ENCODE peak calls at places on chromosomes 7 and 10, in four cellular contexts. U is A549, C is HepG2, X is GM12878. A is an unnamed sample.
A peak's percentile ranks its signal among the peaks of the same experiment; 100 is the strongest.

GRCh38 chr10:113322843-113323242 is 230.0 kb upstream of the HABP2 start:
- DNase-seq in C (no peak), U (no peak), X (no peak), A (no peak)

GRCh38 chr10:79068203-79068561 is 584 bp upstream of the ZMIZ1 start:
- DNase-seq in U (no peak), C (no peak), X (no peak), A (no peak)

GRCh38 chr7:2529161-2530075 is 9.8 kb downstream of the LFNG start:
- DNase-seq in C (no peak), X (no peak), U (peak; percentile 60), A (no peak)

GRCh38 chr7:91067266-91067665 is 197.0 kb upstream of the FZD1 start:
- DNase-seq in X (no peak), U (no peak), C (no peak), A (peak; percentile 50)

GRCh38 chr10:29650552-29650944 is 15.8 kb upstream of the SVIL start:
- DNase-seq in U (no peak), C (no peak), X (no peak), A (no peak)

GRCh38 chr10:132939957-132940790 is 2.2 kb downstream of the CFAP46 start:
- DNase-seq in U (peak; percentile 62), C (no peak), X (no peak), A (peak; percentile 57)

GRCh38 chr7:118511146-118511545 is 286.6 kb downstream of the ANKRD7 start:
- DNase-seq in C (no peak), U (no peak), X (no peak), A (no peak)

GRCh38 chr7:31933481-31933880 is 136.7 kb downstream of the PDE1C start:
- DNase-seq in U (peak; percentile 60), X (no peak), C (no peak), A (no peak)

GRCh38 chr10:122112625-122113160 is 123.7 kb downstream of the TACC2 start:
- DNase-seq in U (peak; percentile 96), X (no peak), C (peak; percentile 77), A (peak; percentile 93)

GRCh38 chr10:113961261-113961938 is 82.3 kb upstream of the ADRB1 start:
- DNase-seq in U (no peak), C (no peak), X (peak; percentile 86), A (no peak)

GRCh38 chr7:120588411-120588810 is 269.5 kb downstream of the TSPAN12 start:
- DNase-seq in U (no peak), C (no peak), X (no peak), A (no peak)

GRCh38 chr7:21184956-21185355 is 242.9 kb upstream of the SP4 start:
- DNase-seq in X (no peak), U (no peak), C (no peak), A (no peak)

GRCh38 chr10:130745251-130745650 is 566.3 kb downstream of the TCERG1L start:
- DNase-seq in C (no peak), X (no peak), U (no peak), A (no peak)

GRCh38 chr7:143410523-143411004 is 1.9 kb upstream of the EPHA1 start:
- DNase-seq in C (no peak), X (no peak), U (no peak), A (no peak)

GRCh38 chr7:1288390-1288995 is 55.8 kb downstream of the UNCX start:
- DNase-seq in X (no peak), C (no peak), U (no peak), A (no peak)

GRCh38 chr7:5423844-5424688 is 432 bp upstream of the TNRC18 start:
- DNase-seq in U (peak; percentile 98), X (no peak), C (peak; percentile 95), A (peak; percentile 98)

GRCh38 chr10:14578060-14578952 is 196.4 kb downstream of the FAM107B start:
- DNase-seq in U (peak; percentile 92), X (no peak), C (peak; percentile 90), A (no peak)

GRCh38 chr7:80134536-80135305 is at the start of gene GNAI1:
- DNase-seq in X (no peak), U (peak; percentile 78), C (peak; percentile 27), A (peak; percentile 98)

GRCh38 chr10:98536551-98536950 is 89.8 kb upstream of the HPS1 start:
- DNase-seq in X (no peak), C (peak; percentile 7), U (peak; percentile 64), A (no peak)

GRCh38 chr10:89515031-89515841 is 20.2 kb downstream of the SLC16A12 start:
- DNase-seq in U (no peak), C (no peak), X (no peak), A (no peak)

GRCh38 chr7:1758417-1758858 is 88.4 kb downstream of the ELFN1 start:
- DNase-seq in U (peak; percentile 66), C (peak; percentile 45), X (no peak), A (peak; percentile 80)

GRCh38 chr7:134899729-134900128 is 86.6 kb upstream of the AGBL3 start:
- DNase-seq in U (peak; percentile 68), C (peak; percentile 78), X (no peak), A (no peak)

GRCh38 chr10:13670311-13670710 is 83.5 kb downstream of the PRPF18 start:
- DNase-seq in U (no peak), C (no peak), X (no peak), A (no peak)

GRCh38 chr7:21912305-21912704 is 33.4 kb downstream of the CDCA7L start:
- DNase-seq in C (no peak), U (no peak), X (no peak), A (no peak)

GRCh38 chr7:45910855-45911254 is 10.2 kb downstream of the IGFBP3 start:
- DNase-seq in U (no peak), X (no peak), C (no peak), A (no peak)

GRCh38 chr7:82700739-82701138 is 257.2 kb upstream of the CACNA2D1 start:
- DNase-seq in C (no peak), X (no peak), U (no peak), A (peak; percentile 44)

GRCh38 chr7:50552139-50552538 is 13.1 kb downstream of the DDC start:
- DNase-seq in X (no peak), C (peak; percentile 55), U (no peak), A (no peak)

GRCh38 chr7:157352506-157352905 is 15.7 kb downstream of the DNAJB6 start:
- DNase-seq in X (no peak), U (no peak), C (no peak), A (no peak)

GRCh38 chr10:71527135-71527534 is 130.4 kb downstream of the CDH23 start:
- DNase-seq in C (no peak), X (no peak), U (no peak), A (no peak)

GRCh38 chr7:130814753-130815152 is 80.7 kb upstream of the KLF14 start:
- DNase-seq in U (peak; percentile 32), X (no peak), C (no peak), A (no peak)

GRCh38 chr7:90692396-90692795 is 96.3 kb downstream of the CDK14 start:
- DNase-seq in C (no peak), X (no peak), U (no peak), A (no peak)

GRCh38 chr7:2726316-2727018 is 38.5 kb downstream of the AMZ1 start:
- DNase-seq in U (no peak), X (no peak), C (no peak), A (no peak)

GRCh38 chr7:122299935-122300606 is 4.5 kb downstream of the FEZF1 start:
- DNase-seq in U (no peak), C (no peak), X (no peak), A (no peak)

GRCh38 chr10:110648743-110649651 is 4.9 kb downstream of the RBM20 start:
- DNase-seq in C (no peak), X (no peak), U (no peak), A (no peak)

GRCh38 chr7:46848944-46849343 is 733.0 kb downstream of the TNS3 start:
- DNase-seq in X (no peak), U (no peak), C (no peak), A (no peak)

GRCh38 chr10:80462986-80463741 is 9.1 kb downstream of the TSPAN14 start:
- DNase-seq in X (no peak), C (no peak), U (no peak), A (peak; percentile 59)

GRCh38 chr10:76871697-76872295 is 765.8 kb downstream of the KCNMA1 start:
- DNase-seq in C (no peak), U (no peak), X (peak; percentile 28), A (no peak)

GRCh38 chr7:44782460-44782859 is 14.0 kb upstream of the PPIA start:
- DNase-seq in U (no peak), C (no peak), X (no peak), A (no peak)
- TF ChIP-seq REST in U (no peak), C (no peak), X (no peak), A (peak; percentile 74)

DNA sequence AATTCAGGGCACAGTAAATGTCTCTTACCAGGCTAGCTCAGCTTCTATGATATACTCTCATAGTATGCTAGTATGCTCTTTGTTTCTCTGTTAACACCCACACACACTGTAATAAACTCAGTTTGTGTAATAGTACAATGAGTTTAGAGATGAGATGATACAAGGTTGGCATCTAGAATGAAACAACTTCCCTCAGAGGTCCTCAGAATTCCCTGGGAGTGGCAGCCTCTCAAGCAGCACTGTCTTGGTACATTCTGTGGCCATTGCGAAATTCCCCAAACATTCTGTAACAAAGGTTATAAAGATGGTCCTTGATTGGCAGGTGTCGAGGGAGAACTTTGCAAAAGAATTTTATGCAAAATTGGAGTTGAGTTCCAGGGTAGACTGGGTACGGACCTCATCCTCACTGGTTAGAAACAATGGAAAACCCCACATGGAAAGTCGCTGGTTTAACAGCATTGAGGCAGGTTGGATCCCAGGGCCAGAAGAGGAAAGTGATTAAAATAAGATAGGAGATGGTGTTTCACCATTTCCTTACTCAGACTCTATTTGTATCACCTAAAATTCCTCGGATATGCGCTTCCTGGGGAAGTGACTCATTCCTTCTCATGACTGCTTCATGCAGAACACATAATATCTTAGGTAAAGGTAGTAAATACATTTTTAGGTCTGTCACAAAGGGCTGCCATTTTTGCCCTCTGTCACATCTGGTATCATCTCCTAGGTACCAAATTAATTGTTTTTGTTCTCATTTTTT is 657.8 kb downstream of the SORCS1 start:
- DNase-seq in X (no peak), U (no peak), C (no peak), A (no peak)
- TF ChIP-seq CHD2 in X (no peak), U (no peak), C (no peak), A (no peak)

GRCh38 chr10:7811000-7811399 is 7.3 kb upstream of the TAF3 start:
- DNase-seq in U (no peak), X (no peak), C (no peak), A (no peak)

GRCh38 chr10:7817984-7818294 is 366 bp upstream of the TAF3 start:
- DNase-seq in C (no peak), X (peak; percentile 16), U (no peak), A (no peak)

GRCh38 chr10:7817576-7817975 is 729 bp upstream of the TAF3 start:
- DNase-seq in U (no peak), X (no peak), C (no peak), A (no peak)

GRCh38 chr10:7810443-7810842 is 7.9 kb upstream of the TAF3 start:
- DNase-seq in X (no peak), C (no peak), U (no peak), A (no peak)

GRCh38 chr10:7813481-7813880 is 4.8 kb upstream of the TAF3 start:
- DNase-seq in C (no peak), U (no peak), X (no peak), A (no peak)
- TF ChIP-seq PBX3 in C (no peak), U (no peak), X (no peak), A (no peak)

GRCh38 chr10:129626801-129627434 is 159.9 kb downstream of the MGMT start:
- DNase-seq in X (no peak), U (no peak), C (no peak), A (no peak)
- TF ChIP-seq REST in X (no peak), U (no peak), C (no peak), A (no peak)

GRCh38 chr10:103519798-103520197 is 26.3 kb downstream of the NEURL1 start:
- DNase-seq in U (no peak), C (no peak), X (no peak), A (no peak)
- TF ChIP-seq CHD2 in U (no peak), C (no peak), X (no peak), A (no peak)